ENCODE peak calls at places on chromosome 21, in six cellular contexts. F is esophagus squamous epithelium, Q is cardiac fibroblast, P is tibial artery, H is left lung, I is pancreas. O is an unnamed sample.

GRCh38 chr21:43361127-43361492 is 65.8 kb downstream of the SIK1 start:
- DNase-seq in F (no peak), Q (peak; percentile 59), P (no peak), H (no peak), I (peak; percentile 44), O (no peak)

GRCh38 chr21:27110956-27111355 is 144.1 kb upstream of the ADAMTS5 start:
- DNase-seq in F (no peak), Q (no peak), P (no peak), H (no peak), I (no peak), O (no peak)

GRCh38 chr21:36757246-36757645 is 58.3 kb downstream of the SIM2 start:
- DNase-seq in F (no peak), Q (no peak), P (no peak), H (no peak), I (no peak), O (no peak)

GRCh38 chr21:44529011-44529421 is 11.0 kb downstream of the KRTAP10-1 start:
- DNase-seq in F (no peak), Q (no peak), P (peak; percentile 11), H (peak; percentile 11), I (no peak), O (no peak)

GRCh38 chr21:35428489-35428888 is 379.4 kb upstream of the RUNX1 start:
- DNase-seq in F (no peak), Q (peak; percentile 49), P (peak; percentile 39), H (peak; percentile 63), I (no peak), O (no peak)

GRCh38 chr21:15455819-15456462 is 273.8 kb upstream of the USP25 start:
- DNase-seq in F (no peak), Q (no peak), P (no peak), H (no peak), I (peak; percentile 32), O (peak; percentile 70)

GRCh38 chr21:29624776-29625175 is 315.0 kb downstream of the GRIK1 start:
- DNase-seq in F (no peak), Q (no peak), P (no peak), H (no peak), I (no peak), O (no peak)

GRCh38 chr21:36422279-36423098 is 37.3 kb downstream of the CHAF1B start:
- DNase-seq in F (no peak), Q (peak; percentile 88), P (no peak), H (peak; percentile 50), I (peak; percentile 57), O (no peak)

GRCh38 chr21:42221581-42222345 is 2.8 kb downstream of the ABCG1 start:
- DNase-seq in F (no peak), Q (peak; percentile 89), P (no peak), H (no peak), I (no peak), O (no peak)

GRCh38 chr21:39502631-39503030 is 50.9 kb downstream of the SH3BGR start:
- DNase-seq in F (no peak), Q (no peak), P (no peak), H (no peak), I (no peak), O (no peak)

GRCh38 chr21:38590449-38590848 is 92.2 kb upstream of the ERG start:
- DNase-seq in F (no peak), Q (no peak), P (no peak), H (no peak), I (no peak), O (no peak)

GRCh38 chr21:27681038-27681437 is 714.1 kb upstream of the ADAMTS5 start:
- DNase-seq in F (no peak), Q (peak; percentile 63), P (no peak), H (no peak), I (no peak), O (no peak)

GRCh38 chr21:34613679-34614442 is 1.1 kb downstream of the RCAN1 start:
- DNase-seq in F (no peak), Q (peak; percentile 30), P (no peak), H (no peak), I (no peak), O (no peak)

DNA sequence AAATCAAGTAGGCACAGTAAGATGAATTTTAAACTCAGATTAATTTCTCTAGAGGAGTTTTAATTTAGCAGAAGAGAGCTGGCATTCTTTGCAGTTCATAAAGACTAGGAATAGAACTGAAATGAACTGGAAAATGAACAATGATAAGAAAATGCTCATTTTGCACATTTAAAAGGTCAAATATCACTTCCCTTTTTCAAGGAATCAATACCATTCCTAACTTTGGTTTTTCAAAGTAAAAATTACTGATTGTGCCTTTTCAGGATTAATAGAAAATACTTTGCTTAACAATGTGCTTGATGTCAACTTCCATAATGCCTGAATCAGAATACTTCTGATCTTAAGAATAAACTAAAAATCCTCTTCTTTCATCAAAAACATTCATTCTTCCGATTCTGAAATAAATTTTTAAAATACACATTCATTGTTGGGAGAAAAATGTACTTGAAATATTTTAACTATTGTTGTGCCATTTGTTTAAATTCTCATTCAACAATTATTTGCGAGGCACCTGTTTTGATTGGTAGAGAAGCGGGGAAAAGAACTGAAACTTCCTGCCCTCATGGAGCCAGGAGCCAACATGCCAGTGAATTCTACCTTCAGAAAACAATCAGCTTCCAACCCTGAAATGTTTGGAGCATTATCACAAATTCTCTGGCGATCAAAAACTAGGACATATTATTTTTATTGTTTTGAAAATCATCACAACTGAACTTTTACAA is 2.1 kb downstream of the SCAF4 start:
- DNase-seq in F (no peak), Q (no peak), P (no peak), H (no peak), I (no peak), O (no peak)
- H3K4me3 ChIP-seq in F (peak overlapping the region; percentile 80), Q (peak overlapping the region; percentile 78), P (peak overlapping the region; percentile 83), H (no peak overlapping the region), I (no peak overlapping the region), O (peak overlapping the region; percentile 74)

GRCh38 chr21:33327792-33328433 is 3.1 kb downstream of the IFNAR1 start:
- DNase-seq in F (no peak), Q (no peak), P (no peak), H (no peak), I (no peak), O (no peak)
- TF ChIP-seq CTCF in F (no peak), Q (no peak), P (no peak), H (no peak), I (no peak), O (no peak)

DNA sequence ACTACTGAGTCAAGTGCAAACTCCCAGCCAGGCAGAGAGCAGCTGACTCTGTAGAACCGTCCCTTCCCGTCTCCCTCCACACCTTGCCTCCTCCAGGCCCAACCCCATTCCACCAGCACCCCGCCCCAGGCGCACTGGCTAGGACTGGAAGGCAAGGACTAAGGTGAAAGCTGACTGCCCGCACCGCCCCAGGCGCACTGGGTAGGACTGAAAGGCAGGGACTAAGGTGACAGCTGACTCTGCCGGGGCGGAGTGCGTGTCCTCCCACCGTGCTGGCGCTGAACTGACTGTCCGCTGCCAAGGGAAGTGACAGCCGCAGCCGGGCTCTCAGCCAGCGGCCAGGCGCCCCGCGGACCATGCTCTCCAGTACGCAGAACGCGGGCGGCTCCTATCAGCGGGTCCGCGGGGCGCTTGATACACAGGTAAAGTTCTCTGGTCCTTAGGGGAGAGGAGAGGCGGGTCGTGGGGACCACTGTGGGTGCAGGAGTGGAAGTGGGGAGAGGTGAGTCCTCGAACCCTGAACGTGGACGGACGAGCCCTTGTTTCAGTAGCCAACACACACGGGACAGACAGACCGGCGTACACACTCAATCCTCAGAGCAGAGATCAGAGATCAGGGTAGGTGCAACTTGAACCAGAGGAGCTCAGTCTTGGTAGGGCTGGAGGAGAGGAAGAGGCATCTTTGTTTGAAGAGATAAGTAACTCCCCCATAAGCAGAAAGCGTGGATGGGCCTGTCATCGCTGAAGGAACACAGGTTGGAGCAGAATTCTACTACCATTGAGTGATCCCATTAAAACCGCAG is 58.0 kb downstream of the RBM11 start:
- DNase-seq in F (no peak), Q (no peak), P (no peak), H (peak; percentile 85), I (peak; percentile 83), O (no peak)
- H3K4me3 ChIP-seq in F (peak overlapping the region; percentile 52), Q (no peak overlapping the region), P (no peak overlapping the region), H (peak overlapping the region; percentile 28), I (peak overlapping the region; percentile 12), O (no peak overlapping the region)

DNA sequence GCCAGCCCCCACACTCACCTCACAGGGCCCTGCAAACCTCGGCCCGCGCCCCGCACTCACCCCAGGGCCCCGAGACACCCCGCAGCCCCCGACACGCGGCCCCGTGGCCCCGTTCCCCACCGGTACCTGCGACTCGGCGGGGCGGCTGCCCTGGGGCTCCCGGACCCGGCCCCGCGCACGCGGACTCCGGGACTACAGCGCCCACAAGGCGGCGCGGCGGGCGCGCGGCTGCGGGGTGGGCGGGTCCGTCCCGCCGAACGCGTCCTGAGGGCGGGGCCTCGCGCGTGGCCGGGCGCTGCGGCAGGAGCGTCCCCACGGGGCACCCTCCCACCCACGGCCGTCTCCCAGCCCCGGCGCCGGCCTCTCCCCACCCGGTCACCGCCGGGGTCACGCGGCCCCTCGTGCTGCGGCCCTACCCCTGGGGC is at the start of gene SLC19A1:
- DNase-seq in F (no peak), Q (peak; percentile 43), P (peak; percentile 40), H (peak; percentile 73), I (peak; percentile 85), O (no peak)
- TF ChIP-seq CTCF in F (peak; percentile 66), Q (no peak), P (peak; percentile 53), H (peak; percentile 35), I (no peak), O (no peak)